ENCODE peak calls at places on chromosomes 1 and 21, in five cellular contexts. U is type B pancreatic cell, Q is left lung, J is lung, L is testis. N is an unnamed sample.

GRCh38 chr1:155962599-155963211 is 15.6 kb downstream of the ARHGEF2 start:
- DNase-seq in Q (no peak), L (no peak), J (peak; percentile 53), U (no peak), N (no peak)

GRCh38 chr1:1034438-1034759 is 14.5 kb downstream of the AGRN start:
- DNase-seq in L (no peak), J (no peak), Q (no peak), U (no peak), N (no peak)

GRCh38 chr1:10960954-10961833 is 51.3 kb upstream of the TARDBP start:
- DNase-seq in U (peak; percentile 91), L (peak; percentile 93), J (peak; percentile 82), Q (peak; percentile 82), N (peak; percentile 77)

GRCh38 chr1:221532071-221532755 is 209.7 kb downstream of the DUSP10 start:
- DNase-seq in L (no peak), U (no peak), J (no peak), Q (no peak), N (no peak)

GRCh38 chr1:150553392-150554085 is 4.3 kb downstream of the ADAMTSL4 start:
- DNase-seq in U (no peak), J (no peak), L (no peak), Q (no peak), N (no peak)

GRCh38 chr1:117017648-117018047 is 16.1 kb downstream of the CD101 start:
- DNase-seq in L (peak; percentile 59), Q (no peak), J (no peak), U (no peak), N (no peak)

GRCh38 chr1:46285730-46286477 is 17.5 kb downstream of the LRRC41 start:
- DNase-seq in L (no peak), Q (no peak), J (no peak), U (no peak), N (no peak)

GRCh38 chr1:162550925-162551324 is 10.6 kb upstream of the UAP1 start:
- DNase-seq in J (no peak), U (no peak), Q (no peak), L (no peak), N (no peak)

GRCh38 chr1:9592510-9593075 is 3.9 kb downstream of the TMEM201 start:
- DNase-seq in Q (no peak), L (no peak), U (no peak), J (no peak), N (no peak)

GRCh38 chr1:225476538-225476988 is 48.7 kb upstream of the LBR start:
- DNase-seq in J (peak; percentile 14), L (no peak), Q (no peak), U (no peak), N (no peak)

GRCh38 chr1:8913457-8913856 is 32.2 kb upstream of the CA6 start:
- DNase-seq in J (no peak), U (no peak), Q (no peak), L (no peak), N (no peak)

GRCh38 chr1:29864431-29865022 is 628.2 kb downstream of the PTPRU start:
- DNase-seq in J (no peak), Q (no peak), L (peak; percentile 70), U (no peak), N (no peak)

GRCh38 chr1:90713741-90714509 is 3.2 kb downstream of the BARHL2 start:
- DNase-seq in L (no peak), U (no peak), J (no peak), Q (no peak), N (no peak)

GRCh38 chr1:115228191-115228590 is 109.9 kb downstream of the NGF start:
- DNase-seq in Q (no peak), J (no peak), U (no peak), L (no peak), N (no peak)

GRCh38 chr1:210231846-210232523 is 611 bp upstream of the SERTAD4 start:
- DNase-seq in U (no peak), J (no peak), L (no peak), Q (no peak), N (peak; percentile 44)

GRCh38 chr1:36557041-36558000 is 74.6 kb upstream of the CSF3R start:
- DNase-seq in L (peak; percentile 4), J (no peak), Q (no peak), U (no peak), N (peak; percentile 26)

GRCh38 chr1:205440476-205441317 is 15.1 kb downstream of the BLACAT1 start:
- DNase-seq in U (no peak), L (peak; percentile 93), J (peak; percentile 75), Q (peak; percentile 79), N (no peak)

GRCh38 chr1:39525366-39526165 is 34.1 kb downstream of the BMP8A start:
- DNase-seq in U (no peak), J (no peak), Q (no peak), L (no peak), N (no peak)

GRCh38 chr1:6098303-6099215 is 52.9 kb downstream of the KCNAB2 start:
- DNase-seq in U (no peak), L (peak; percentile 66), J (no peak), Q (no peak), N (no peak)

GRCh38 chr1:156623946-156624813 is 5.0 kb downstream of the HAPLN2 start:
- DNase-seq in L (peak; percentile 73), J (no peak), Q (no peak), U (no peak), N (no peak)

GRCh38 chr1:1069061-1069710 is 4.9 kb downstream of the RNF223 start:
- DNase-seq in U (peak; percentile 94), L (peak; percentile 83), Q (peak; percentile 72), J (peak; percentile 81), N (peak; percentile 96)

GRCh38 chr21:29374481-29374880 is 75.8 kb downstream of the BACH1 start:
- DNase-seq in L (no peak), Q (no peak), U (no peak), J (no peak), N (no peak)

GRCh38 chr1:160541622-160542302 is 18.7 kb upstream of the SLAMF6 start:
- DNase-seq in U (no peak), J (no peak), L (no peak), Q (no peak), N (no peak)

GRCh38 chr1:231512147-231512698 is 16.2 kb upstream of the TSNAX start:
- DNase-seq in L (no peak), Q (no peak), U (no peak), J (no peak), N (no peak)

GRCh38 chr21:14263879-14264278 is 47.9 kb downstream of the RBM11 start:
- DNase-seq in U (no peak), Q (no peak), J (no peak), L (no peak), N (no peak)

GRCh38 chr1:153919879-153920852 is 2.6 kb downstream of the GATAD2B start:
- DNase-seq in J (no peak), U (no peak), Q (no peak), L (no peak), N (no peak)

GRCh38 chr1:89041055-89041707 is 18.5 kb upstream of the GBP3 start:
- DNase-seq in U (no peak), Q (no peak), J (no peak), L (no peak), N (no peak)

GRCh38 chr1:113976609-113977278 is 2.5 kb upstream of the OLFML3 start:
- DNase-seq in J (no peak), Q (no peak), U (no peak), L (peak; percentile 23), N (no peak)

GRCh38 chr1:194133152-194133551 is 946.7 kb upstream of the B3GALT2 start:
- DNase-seq in U (no peak), Q (no peak), J (no peak), L (no peak), N (no peak)

DNA sequence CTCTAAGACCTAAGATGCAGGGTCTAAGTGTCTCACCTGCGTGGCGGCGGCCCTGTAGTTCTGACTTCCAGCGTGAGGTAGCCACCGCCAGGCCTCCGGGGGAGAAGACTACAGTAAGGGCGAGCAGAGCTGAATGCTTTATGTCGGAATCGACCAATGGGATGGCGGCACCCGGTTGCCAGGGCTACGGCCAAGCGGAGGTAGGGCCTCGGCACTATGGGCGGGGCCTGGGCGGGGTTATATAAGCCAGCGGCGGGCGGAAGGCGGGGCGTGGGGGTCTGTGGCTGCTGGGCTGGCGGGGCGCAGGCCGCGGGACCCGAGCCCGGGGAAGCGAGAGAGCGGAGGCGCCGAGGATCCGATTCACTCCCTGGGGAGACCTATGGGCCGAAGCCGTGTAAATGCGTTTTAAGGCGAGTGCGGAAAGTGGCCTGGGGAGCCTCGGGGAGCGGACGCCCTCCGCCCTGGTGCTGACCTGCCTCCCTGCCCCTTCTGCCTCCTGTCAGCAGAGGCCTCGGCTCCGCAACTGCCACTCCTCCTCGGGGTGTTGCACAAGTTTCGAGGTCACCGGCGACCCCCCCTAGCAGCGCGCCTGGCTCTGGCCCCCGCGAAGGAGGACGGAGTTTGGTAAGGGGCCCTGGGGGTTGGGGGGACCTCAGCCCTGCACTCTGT is at the start of gene AZIN2:
- DNase-seq in Q (peak; percentile 97), J (peak; percentile 99), L (peak; percentile 99), U (peak; percentile 99), N (peak; percentile 98)
- TF ChIP-seq CTCF in Q (no peak), J (no peak), L (no peak), U (peak; percentile 35), N (no peak)

GRCh38 chr1:109718495-109718894 is 6.4 kb downstream of the GSTM5 start:
- DNase-seq in J (peak; percentile 14), Q (no peak), L (no peak), U (no peak), N (no peak)
- TF ChIP-seq CTCF in J (no peak), Q (no peak), L (no peak), U (no peak), N (no peak)

DNA sequence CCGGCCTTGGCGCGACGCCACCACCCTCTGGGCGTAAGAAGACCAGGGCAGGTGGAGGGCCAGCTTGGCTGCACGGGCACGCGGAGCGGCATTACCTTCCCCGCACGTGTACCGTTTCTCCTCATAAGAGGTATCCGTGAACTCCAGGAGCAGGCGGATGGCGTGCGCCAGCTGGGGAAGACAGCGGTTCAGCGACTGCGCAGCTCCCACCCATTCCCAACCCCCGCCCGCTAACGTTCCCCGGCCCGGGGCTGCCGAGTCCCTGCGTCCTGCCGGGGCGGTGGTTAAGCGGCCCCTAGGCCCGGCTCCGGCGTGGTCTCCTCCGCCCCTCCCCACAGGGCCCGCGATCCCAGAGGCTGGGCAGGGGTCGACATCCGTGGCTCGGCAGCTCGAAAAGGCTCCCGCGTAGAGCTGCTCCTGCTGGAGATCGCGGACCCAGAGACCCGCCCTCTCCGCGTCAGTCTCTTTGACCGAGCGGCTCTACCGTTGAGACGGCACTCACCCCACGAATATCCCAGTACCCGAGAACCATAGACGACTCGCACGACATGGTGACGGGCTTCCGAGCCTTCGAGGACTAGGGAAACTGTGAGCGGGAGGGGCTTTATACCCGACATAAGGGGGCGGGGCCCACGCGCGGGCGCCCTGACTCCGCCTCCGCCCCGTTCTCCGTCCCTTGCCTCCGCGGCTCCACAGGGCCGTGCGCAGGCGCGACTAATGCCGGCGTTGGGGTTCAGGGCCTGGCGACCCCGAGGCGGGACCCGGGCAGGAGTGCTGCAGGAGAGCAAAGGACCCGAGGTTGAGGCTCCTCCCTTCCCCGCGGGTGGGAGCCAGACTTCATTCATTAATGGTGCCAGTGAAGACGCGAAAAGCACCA is 862 bp downstream of the GSTM3 start:
- DNase-seq in J (peak; percentile 71), L (peak; percentile 94), U (peak; percentile 89), Q (peak; percentile 69), N (peak; percentile 89)
- TF ChIP-seq CTCF in J (no peak), L (no peak), U (no peak), Q (no peak), N (no peak)

DNA sequence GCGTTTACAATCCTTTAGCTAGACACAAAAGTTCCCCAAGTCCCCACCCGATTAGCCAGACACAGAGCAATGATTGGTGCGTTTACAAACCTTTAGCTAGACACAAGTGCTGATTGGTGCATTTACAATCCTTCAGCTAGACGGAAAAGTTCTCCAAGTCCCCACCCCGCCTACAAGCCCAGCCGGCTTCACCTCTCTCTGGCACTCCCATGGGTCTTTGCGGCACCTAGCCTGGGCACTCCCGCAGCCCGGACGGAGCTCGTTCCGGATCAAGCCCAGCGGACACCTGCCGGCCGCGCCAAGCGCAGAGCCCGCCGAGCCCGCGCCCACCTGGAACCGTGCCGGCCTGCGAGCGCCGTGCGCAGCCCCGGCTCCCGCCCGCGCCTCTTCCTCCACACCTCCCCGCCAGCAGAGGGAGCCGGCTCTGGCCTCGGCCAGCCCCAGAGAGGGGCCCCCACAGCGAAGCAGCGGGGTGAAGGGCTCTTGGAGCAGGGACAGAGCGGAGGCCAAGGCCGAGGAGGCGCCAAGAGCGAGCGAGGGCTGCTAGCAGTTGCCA is 50.0 kb upstream of the KRTAP19-8 start:
- DNase-seq in Q (no peak), U (no peak), J (no peak), L (peak; percentile 88), N (no peak)
- TF ChIP-seq CTCF in Q (no peak), U (no peak), J (no peak), L (no peak), N (no peak)

N was measured in mesothelial cell of epicardium.